ENCODE peak calls at places on chromosomes 6 and 20, in six cellular contexts. D, V, J, T, U and S are unnamed samples. For H3K4me1, the result is how much of the 10 kb centered on the place peaks cover.

GRCh38 chr20:4681971-4682370 is 39.7 kb upstream of the PRND start:
- DNase-seq in D (no peak), V (no peak), J (peak), T (no peak), U (no peak), S (no peak)

GRCh38 chr6:13331516-13332348 is 3.4 kb upstream of the TBC1D7 start:
- DNase-seq in D (no peak), V (no peak), J (peak), T (no peak), U (no peak), S (no peak)

GRCh38 chr20:59495894-59496510 is 108.3 kb upstream of the PHACTR3 start:
- DNase-seq in D (peak), V (peak), J (peak), T (peak), U (peak), S (peak)

GRCh38 chr6:11236351-11236750 is 3.9 kb upstream of the NEDD9 start:
- DNase-seq in D (no peak), V (peak), J (no peak), T (no peak), U (no peak), S (peak)

GRCh38 chr6:10151144-10151915 is 263.5 kb downstream of the TFAP2A start:
- DNase-seq in D (no peak), V (no peak), J (peak), T (no peak), U (no peak), S (no peak)

GRCh38 chr6:144619983-144620382 is 334.8 kb downstream of the UTRN start:
- DNase-seq in D (no peak), V (no peak), J (no peak), T (no peak), U (no peak), S (no peak)

GRCh38 chr6:7000825-7001777 is 106.7 kb upstream of the RREB1 start:
- DNase-seq in D (no peak), V (no peak), J (no peak), T (no peak), U (no peak), S (no peak)

GRCh38 chr6:41274291-41274690 is 12.2 kb downstream of the TREM1 start:
- DNase-seq in D (no peak), V (no peak), J (no peak), T (no peak), U (no peak), S (no peak)

GRCh38 chr6:30922447-30922852 is 8.4 kb downstream of the VARS2 start:
- DNase-seq in D (no peak), V (no peak), J (no peak), T (no peak), U (no peak), S (no peak)

GRCh38 chr6:89817481-89817880 is 2.1 kb downstream of the MDN1 start:
- DNase-seq in D (no peak), V (no peak), J (no peak), T (no peak), U (no peak), S (no peak)
- H3K4me3 ChIP-seq in D (no peak), V (no peak), J (no peak), T (no peak), U (no peak), S (no peak)

GRCh38 chr6:15386110-15386755 is 140.4 kb downstream of the JARID2 start:
- DNase-seq in D (no peak), V (no peak), J (no peak), T (no peak), U (no peak), S (no peak)

GRCh38 chr6:15386756-15387112 is 140.9 kb downstream of the JARID2 start:
- DNase-seq in D (no peak), V (no peak), J (no peak), T (no peak), U (no peak), S (no peak)

GRCh38 chr6:15385521-15385920 is 139.7 kb downstream of the JARID2 start:
- DNase-seq in D (no peak), V (no peak), J (no peak), T (no peak), U (no peak), S (no peak)

GRCh38 chr6:15389079-15389758 is 143.3 kb downstream of the JARID2 start:
- DNase-seq in D (peak), V (no peak), J (no peak), T (no peak), U (no peak), S (no peak)

DNA sequence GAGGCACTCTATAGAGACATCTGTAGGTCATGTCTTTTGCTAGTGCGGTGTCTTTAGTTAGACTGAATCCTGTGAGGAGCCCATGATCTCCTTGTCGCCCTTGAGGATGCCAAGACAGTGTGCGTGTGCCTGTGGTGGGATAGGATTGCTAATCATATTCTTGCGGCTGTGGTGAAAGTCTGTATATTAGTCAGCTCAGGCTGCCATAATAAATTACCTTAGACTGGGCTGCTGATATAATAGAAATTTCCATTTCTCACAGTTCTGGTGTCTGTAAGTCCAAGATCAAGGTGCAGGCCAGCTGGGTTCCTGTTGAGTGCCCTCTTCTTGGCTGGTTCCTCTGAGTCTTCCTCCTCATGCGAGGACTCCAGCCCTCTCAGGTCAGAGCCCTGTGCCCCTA is 141.2 kb downstream of the JARID2 start:
- DNase-seq in D (no peak), V (no peak), J (peak), T (no peak), U (no peak), S (no peak)
- H3K4me1 ChIP-seq in D (half or more), V (under half), J (under half), T (under half), U (under half), S (under half)

DNA sequence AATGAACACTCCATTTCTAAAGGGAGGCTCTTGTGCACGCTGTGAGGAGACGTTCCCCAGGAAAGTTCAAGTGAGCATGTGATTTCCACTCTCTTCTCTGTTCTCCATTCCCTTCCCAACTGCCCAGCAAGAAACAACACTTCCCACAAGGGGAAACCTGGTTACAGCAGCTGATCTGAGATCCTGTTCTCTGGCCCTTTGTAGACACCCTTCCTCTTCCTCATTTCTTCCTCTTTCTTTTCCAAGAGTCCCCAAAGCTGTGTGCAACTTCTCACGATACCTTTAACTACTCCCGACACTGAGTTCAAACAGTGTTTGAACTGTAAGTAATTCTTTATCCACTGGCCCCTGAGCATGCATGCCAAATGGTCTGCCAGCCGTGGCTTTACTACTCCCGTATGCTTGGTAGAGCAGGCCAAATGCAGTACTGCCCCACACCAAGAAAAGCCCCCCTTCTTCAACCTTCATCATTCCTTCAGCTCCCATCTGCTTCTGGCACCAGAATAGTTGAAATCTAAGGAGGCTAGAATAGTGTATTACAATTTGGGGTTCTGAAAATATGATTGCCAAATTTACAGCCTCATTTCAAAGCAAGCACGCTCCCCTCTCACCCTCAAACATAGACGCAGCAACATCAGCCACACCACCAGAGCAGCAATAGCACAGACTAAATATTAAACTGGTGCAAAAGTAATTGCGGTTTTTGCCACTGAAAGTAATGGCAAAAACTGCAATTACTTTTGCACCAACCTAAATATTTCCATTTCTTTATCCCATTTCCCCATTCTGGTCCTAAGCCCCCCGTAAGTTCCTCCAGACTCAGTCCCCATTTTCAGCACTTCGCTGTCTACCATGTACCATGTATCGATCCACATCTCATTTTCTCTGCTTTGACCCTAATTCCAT is 4.3 kb downstream of the HLA-DMB start:
- DNase-seq in D (no peak), V (no peak), J (no peak), T (no peak), U (no peak), S (no peak)
- H3K4me3 ChIP-seq in D (no peak), V (no peak), J (no peak), T (no peak), U (no peak), S (no peak)

GRCh38 chr20:53831812-53832211 is 238.2 kb upstream of the ZNF217 start:
- DNase-seq in D (no peak), V (no peak), J (peak), T (no peak), U (no peak), S (no peak)

GRCh38 chr20:53834044-53834442 is 236.4 kb downstream of the BCAS1 start:
- DNase-seq in D (no peak), V (no peak), J (peak), T (no peak), U (no peak), S (no peak)

GRCh38 chr20:53834749-53835148 is 235.6 kb downstream of the BCAS1 start:
- DNase-seq in D (no peak), V (no peak), J (no peak), T (no peak), U (no peak), S (no peak)

GRCh38 chr20:53832499-53832898 is 237.9 kb downstream of the BCAS1 start:
- DNase-seq in D (no peak), V (no peak), J (no peak), T (no peak), U (no peak), S (no peak)

GRCh38 chr20:53833333-53834043 is 236.9 kb downstream of the BCAS1 start:
- DNase-seq in D (no peak), V (no peak), J (no peak), T (no peak), U (no peak), S (no peak)
- H3K4me1 ChIP-seq in D (under half), V (half or more), J (under half), T (half or more), U (under half), S (under half)

DNA sequence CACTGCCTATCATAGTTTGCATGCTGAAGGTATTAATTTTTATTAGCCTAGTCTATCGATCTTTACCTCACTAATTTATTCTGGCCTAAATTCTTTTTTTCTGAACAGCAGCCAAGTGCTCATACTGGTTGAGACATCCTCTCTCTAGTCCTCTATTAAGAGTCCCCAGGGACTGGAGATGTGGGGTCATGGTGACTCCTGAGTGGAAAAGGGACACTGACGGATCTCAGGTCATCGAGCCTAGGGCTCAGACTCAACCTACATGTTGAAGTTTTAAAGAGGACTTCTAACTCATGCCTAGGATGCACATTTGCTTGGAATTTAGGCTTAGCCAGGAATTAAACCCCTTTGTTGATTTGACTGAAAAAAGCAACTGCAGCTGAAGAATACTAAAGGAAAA is 378.1 kb downstream of the BTBD9 start:
- DNase-seq in D (no peak), V (no peak), J (no peak), T (no peak), U (no peak), S (no peak)
- H3K4me3 ChIP-seq in D (no peak), V (no peak), J (no peak), T (no peak), U (no peak), S (no peak)